ENCODE peak calls at places on chromosome 22, in ten cellular contexts. Y, J, H, Z, F, O, W, N, K and P are unnamed samples.

GRCh38 chr22:22694106-22694505 is 49.7 kb downstream of the GGTLC2 start:
- DNase-seq in F (no peak), O (no peak), Y (no peak), N (no peak), Z (no peak), W (no peak), J (no peak), K (no peak), H (no peak), P (peak; percentile 43)

GRCh38 chr22:29816980-29817379 is 21.1 kb downstream of the ASCC2 start:
- DNase-seq in W (no peak), Y (no peak), O (no peak), J (no peak), N (no peak), F (no peak), K (peak; percentile 61), H (no peak), Z (no peak), P (no peak)

GRCh38 chr22:43955040-43955882 is at the start of gene SAMM50:
- DNase-seq in Y (peak; percentile 88), O (peak; percentile 92), K (peak; percentile 95), J (peak; percentile 97), W (peak; percentile 97), N (peak; percentile 94), H (peak; percentile 73), F (peak; percentile 82), Z (peak; percentile 93), P (peak; percentile 95)

GRCh38 chr22:39215070-39215396 is 29.7 kb downstream of the PDGFB start:
- DNase-seq in F (no peak), Y (no peak), O (no peak), J (no peak), N (no peak), W (no peak), K (no peak), H (no peak), Z (no peak), P (peak; percentile 9)

GRCh38 chr22:30279389-30279788 is 9.9 kb downstream of the CASTOR1 start:
- DNase-seq in Y (no peak), W (no peak), F (no peak), J (peak; percentile 75), K (no peak), H (no peak), N (no peak), O (peak; percentile 26), Z (peak; percentile 50), P (no peak)

GRCh38 chr22:50694099-50694498 is 21.5 kb downstream of the SHANK3 start:
- DNase-seq in H (no peak), J (no peak), O (no peak), K (no peak), Z (no peak), Y (no peak), N (no peak), W (peak; percentile 34), F (no peak), P (no peak)

GRCh38 chr22:23574877-23575276 is 5.2 kb downstream of the IGLL1 start:
- DNase-seq in F (no peak), K (no peak), W (no peak), J (no peak), H (no peak), N (no peak), O (no peak), Z (no peak), Y (no peak), P (no peak)

GRCh38 chr22:42078469-42079318 is 806 bp upstream of the SMDT1 start:
- DNase-seq in F (no peak), Z (no peak), J (no peak), H (no peak), N (peak; percentile 51), W (peak; percentile 25), K (no peak), O (peak; percentile 49), Y (peak; percentile 43), P (peak; percentile 89)

GRCh38 chr22:22167791-22168189 is 76.8 kb upstream of the VPREB1 start:
- DNase-seq in N (no peak), Z (no peak), O (no peak), Y (no peak), K (no peak), W (no peak), F (no peak), J (no peak), H (no peak), P (no peak)